ENCODE peak calls at places on chromosomes 5 and 9, in nine cellular contexts. K is GDM1; Z is mucosa of gallbladder; N is neural crest cell; B is stimulated activated CD8-positive, alpha-beta memory T cell treated with anti-CD3 and anti-CD28 coated beads, Interleukin-2, amount 100 ng/mL, for 48 hours; W is colonic mucosa; J is activated CD4-positive, alpha-beta T cell treated with anti-CD3 and anti-CD28 coated beads, Interleukin-2, amount 50 U/mL, for 4 hours; P is pancreas; O is suprapubic skin. Y is an unnamed sample.
A peak's percentile ranks its signal among the peaks of the same experiment; 100 is the strongest.

GRCh38 chr5:178790371-178790770 is 59.9 kb upstream of the ZNF354A start:
- DNase-seq in K (no peak), Z (no peak), N (no peak), B (no peak), W (no peak), J (no peak), P (no peak), O (no peak), Y (no peak)

GRCh38 chr5:179217356-179217755 is 127.9 kb downstream of the ADAMTS2 start:
- DNase-seq in K (no peak), Z (no peak), N (no peak), B (no peak), W (no peak), J (no peak), P (no peak), O (no peak), Y (no peak)

GRCh38 chr9:99287641-99288040 is 65.6 kb downstream of the SEC61B start:
- DNase-seq in K (no peak), Z (no peak), N (no peak), B (no peak), W (no peak), J (no peak), P (no peak), O (no peak), Y (no peak)

GRCh38 chr5:83430130-83431010 is 41.2 kb upstream of the VCAN start:
- DNase-seq in K (peak; percentile 6), Z (peak; percentile 57), N (peak; percentile 67), B (peak; percentile 9), W (peak; percentile 53), J (peak; percentile 18), P (peak; percentile 51), O (no peak), Y (peak; percentile 10)

GRCh38 chr5:72328172-72328571 is 8.0 kb downstream of the PTCD2 start:
- DNase-seq in K (no peak), Z (no peak), N (no peak), B (no peak), W (no peak), J (no peak), P (no peak), O (no peak), Y (no peak)

GRCh38 chr9:137772281-137772873 is 105.2 kb upstream of the CACNA1B start:
- DNase-seq in K (no peak), Z (no peak), N (no peak), B (no peak), W (no peak), J (no peak), P (no peak), O (no peak), Y (no peak)

GRCh38 chr9:120923620-120924328 is 2.8 kb downstream of the TRAF1 start:
- DNase-seq in K (no peak), Z (no peak), N (no peak), B (no peak), W (no peak), J (no peak), P (no peak), O (no peak), Y (no peak)

GRCh38 chr5:32258406-32258805 is 54.3 kb downstream of the MTMR12 start:
- DNase-seq in K (no peak), Z (no peak), N (no peak), B (no peak), W (no peak), J (no peak), P (no peak), O (no peak), Y (no peak)

GRCh38 chr5:10527281-10527950 is 36.5 kb upstream of the ANKRD33B start:
- DNase-seq in K (no peak), Z (no peak), N (no peak), B (no peak), W (no peak), J (no peak), P (no peak), O (no peak), Y (no peak)

GRCh38 chr5:88829773-88830172 is 53.2 kb downstream of the MEF2C start:
- DNase-seq in K (no peak), Z (no peak), N (no peak), B (no peak), W (no peak), J (no peak), P (no peak), O (no peak), Y (no peak)

GRCh38 chr9:2780326-2780725 is 63.0 kb downstream of the KCNV2 start:
- DNase-seq in K (no peak), Z (no peak), N (no peak), B (no peak), W (no peak), J (no peak), P (no peak), O (no peak), Y (no peak)

GRCh38 chr5:1962619-1963355 is 80.1 kb upstream of the IRX4 start:
- DNase-seq in K (no peak), Z (no peak), N (no peak), B (no peak), W (no peak), J (no peak), P (no peak), O (no peak), Y (no peak)

GRCh38 chr9:31629292-31629691 is 755.2 kb upstream of the ACO1 start:
- DNase-seq in K (no peak), Z (no peak), N (no peak), B (no peak), W (no peak), J (no peak), P (no peak), O (no peak), Y (no peak)

GRCh38 chr9:116344416-116344815 is 190.8 kb downstream of the PAPPA start:
- DNase-seq in K (no peak), Z (no peak), N (no peak), B (no peak), W (no peak), J (no peak), P (no peak), O (no peak), Y (no peak)

GRCh38 chr5:122978068-122978467 is 58.5 kb downstream of the PPIC start:
- DNase-seq in K (no peak), Z (no peak), N (no peak), B (no peak), W (no peak), J (no peak), P (no peak), O (no peak), Y (no peak)

GRCh38 chr9:99040911-99041582 is 63.9 kb upstream of the TGFBR1 start:
- DNase-seq in K (peak; percentile 21), Z (no peak), N (no peak), B (no peak), W (no peak), J (no peak), P (no peak), O (no peak), Y (no peak)

GRCh38 chr5:74517700-74518099 is 122.8 kb downstream of the ENC1 start:
- DNase-seq in K (no peak), Z (no peak), N (no peak), B (no peak), W (no peak), J (no peak), P (no peak), O (no peak), Y (no peak)

GRCh38 chr5:756865-757345 is 27.6 kb downstream of the ZDHHC11B start:
- DNase-seq in K (no peak), Z (peak; percentile 11), N (no peak), B (no peak), W (peak; percentile 42), J (no peak), P (no peak), O (peak; percentile 83), Y (peak; percentile 56)

GRCh38 chr5:28807230-28807629 is 1768.8 kb upstream of the CDH9 start:
- DNase-seq in K (no peak), Z (no peak), N (no peak), B (no peak), W (no peak), J (no peak), P (no peak), O (no peak), Y (peak; percentile 41)

GRCh38 chr5:131109540-131110255 is 55.4 kb downstream of the HINT1 start:
- DNase-seq in K (peak; percentile 18), Z (peak; percentile 20), N (peak; percentile 16), B (no peak), W (peak; percentile 38), J (peak; percentile 4), P (no peak), O (no peak), Y (no peak)

GRCh38 chr5:79689541-79690466 is at the start of gene CMYA5:
- DNase-seq in K (no peak), Z (no peak), N (peak; percentile 30), B (no peak), W (peak; percentile 20), J (no peak), P (no peak), O (peak; percentile 79), Y (no peak)

GRCh38 chr5:157204765-157205164 is 24.1 kb downstream of the ITK start:
- DNase-seq in K (no peak), Z (no peak), N (no peak), B (no peak), W (no peak), J (no peak), P (no peak), O (no peak), Y (no peak)

GRCh38 chr5:151048526-151048925 is 28.1 kb downstream of the GPX3 start:
- DNase-seq in K (no peak), Z (no peak), N (no peak), B (no peak), W (no peak), J (no peak), P (no peak), O (no peak), Y (no peak)

GRCh38 chr5:100683881-100684280 is 148.7 kb downstream of the FAM174A start:
- DNase-seq in K (no peak), Z (no peak), N (no peak), B (no peak), W (no peak), J (no peak), P (no peak), O (no peak), Y (no peak)